ENCODE peak calls at places on chromosomes 2 and 18, in eight cellular contexts. One of them, this sample, is unnamed.

GRCh38 chr2:174546519-174547506 is 50.8 kb downstream of the WIPF1 start:
- DNase-seq in foreskin fibroblast: peak; percentile 14
- DNase-seq in fibroblast of mammary gland: peak; percentile 38
- DNase-seq in A549: peak; percentile 50
- DNase-seq in fibroblast of pulmonary artery: peak; percentile 60
- DNase-seq in fibroblast of villous mesenchyme: peak; percentile 57
- DNase-seq in CD8-positive, alpha-beta T cell: no peak
- DNase-seq in lower lobe of right lung: no peak
- DNase-seq in this sample: no peak

GRCh38 chr2:28589746-28590463 is 94.0 kb downstream of the PLB1 start:
- DNase-seq in foreskin fibroblast: no peak
- DNase-seq in fibroblast of mammary gland: no peak
- DNase-seq in A549: no peak
- DNase-seq in fibroblast of pulmonary artery: no peak
- DNase-seq in fibroblast of villous mesenchyme: no peak
- DNase-seq in CD8-positive, alpha-beta T cell: no peak
- DNase-seq in lower lobe of right lung: no peak
- DNase-seq in this sample: no peak

GRCh38 chr18:79560042-79560860 is 119.4 kb upstream of the CTDP1 start:
- DNase-seq in foreskin fibroblast: no peak
- DNase-seq in fibroblast of mammary gland: no peak
- DNase-seq in A549: no peak
- DNase-seq in fibroblast of pulmonary artery: no peak
- DNase-seq in fibroblast of villous mesenchyme: no peak
- DNase-seq in CD8-positive, alpha-beta T cell: no peak
- DNase-seq in lower lobe of right lung: peak; percentile 34
- DNase-seq in this sample: no peak

GRCh38 chr2:195410272-195410671 is 246.8 kb upstream of the SLC39A10 start:
- DNase-seq in foreskin fibroblast: no peak
- DNase-seq in fibroblast of mammary gland: no peak
- DNase-seq in A549: no peak
- DNase-seq in fibroblast of pulmonary artery: no peak
- DNase-seq in fibroblast of villous mesenchyme: no peak
- DNase-seq in CD8-positive, alpha-beta T cell: no peak
- DNase-seq in lower lobe of right lung: no peak
- DNase-seq in this sample: no peak

GRCh38 chr2:232998666-232998985 is 14.4 kb downstream of the NGEF start:
- DNase-seq in foreskin fibroblast: no peak
- DNase-seq in fibroblast of mammary gland: no peak
- DNase-seq in A549: no peak
- DNase-seq in fibroblast of pulmonary artery: no peak
- DNase-seq in fibroblast of villous mesenchyme: no peak
- DNase-seq in CD8-positive, alpha-beta T cell: no peak
- DNase-seq in lower lobe of right lung: no peak
- DNase-seq in this sample: no peak

GRCh38 chr2:240871071-240871958 is 2.7 kb downstream of the AGXT start:
- DNase-seq in foreskin fibroblast: no peak
- DNase-seq in fibroblast of mammary gland: no peak
- DNase-seq in A549: no peak
- DNase-seq in fibroblast of pulmonary artery: no peak
- DNase-seq in fibroblast of villous mesenchyme: no peak
- DNase-seq in CD8-positive, alpha-beta T cell: no peak
- DNase-seq in lower lobe of right lung: peak; percentile 37
- DNase-seq in this sample: no peak

GRCh38 chr2:240322991-240323390 is 112.5 kb upstream of the GPC1 start:
- DNase-seq in foreskin fibroblast: no peak
- DNase-seq in fibroblast of mammary gland: no peak
- DNase-seq in A549: no peak
- DNase-seq in fibroblast of pulmonary artery: no peak
- DNase-seq in fibroblast of villous mesenchyme: no peak
- DNase-seq in CD8-positive, alpha-beta T cell: no peak
- DNase-seq in lower lobe of right lung: no peak
- DNase-seq in this sample: no peak

GRCh38 chr2:237025090-237025865 is 60.4 kb upstream of the COPS8 start:
- DNase-seq in foreskin fibroblast: peak; percentile 94
- DNase-seq in fibroblast of mammary gland: peak; percentile 98
- DNase-seq in A549: peak; percentile 88
- DNase-seq in fibroblast of pulmonary artery: peak; percentile 65
- DNase-seq in fibroblast of villous mesenchyme: peak; percentile 55
- DNase-seq in CD8-positive, alpha-beta T cell: no peak
- DNase-seq in lower lobe of right lung: peak; percentile 62
- DNase-seq in this sample: peak; percentile 65

GRCh38 chr18:25517881-25518715 is 166.1 kb upstream of the ZNF521 start:
- DNase-seq in foreskin fibroblast: no peak
- DNase-seq in fibroblast of mammary gland: no peak
- DNase-seq in A549: no peak
- DNase-seq in fibroblast of pulmonary artery: no peak
- DNase-seq in fibroblast of villous mesenchyme: no peak
- DNase-seq in CD8-positive, alpha-beta T cell: no peak
- DNase-seq in lower lobe of right lung: no peak
- DNase-seq in this sample: no peak

GRCh38 chr2:189426886-189427285 is 14.4 kb upstream of the WDR75 start:
- DNase-seq in foreskin fibroblast: no peak
- DNase-seq in fibroblast of mammary gland: no peak
- DNase-seq in A549: no peak
- DNase-seq in fibroblast of pulmonary artery: no peak
- DNase-seq in fibroblast of villous mesenchyme: no peak
- DNase-seq in CD8-positive, alpha-beta T cell: no peak
- DNase-seq in lower lobe of right lung: no peak
- DNase-seq in this sample: no peak

GRCh38 chr2:155456222-155456621 is 757.7 kb downstream of the KCNJ3 start:
- DNase-seq in foreskin fibroblast: no peak
- DNase-seq in fibroblast of mammary gland: no peak
- DNase-seq in A549: no peak
- DNase-seq in fibroblast of pulmonary artery: no peak
- DNase-seq in fibroblast of villous mesenchyme: no peak
- DNase-seq in CD8-positive, alpha-beta T cell: no peak
- DNase-seq in lower lobe of right lung: no peak
- DNase-seq in this sample: no peak

GRCh38 chr2:105317937-105318336 is 11.6 kb downstream of the TGFBRAP1 start:
- DNase-seq in foreskin fibroblast: no peak
- DNase-seq in fibroblast of mammary gland: no peak
- DNase-seq in A549: no peak
- DNase-seq in fibroblast of pulmonary artery: no peak
- DNase-seq in fibroblast of villous mesenchyme: no peak
- DNase-seq in CD8-positive, alpha-beta T cell: no peak
- DNase-seq in lower lobe of right lung: no peak
- DNase-seq in this sample: no peak

GRCh38 chr2:168343586-168343985 is 96.2 kb upstream of the STK39 start:
- DNase-seq in foreskin fibroblast: no peak
- DNase-seq in fibroblast of mammary gland: peak; percentile 56
- DNase-seq in A549: no peak
- DNase-seq in fibroblast of pulmonary artery: peak; percentile 13
- DNase-seq in fibroblast of villous mesenchyme: no peak
- DNase-seq in CD8-positive, alpha-beta T cell: no peak
- DNase-seq in lower lobe of right lung: no peak
- DNase-seq in this sample: no peak

GRCh38 chr2:62303818-62304217 is 107.9 kb downstream of the B3GNT2 start:
- DNase-seq in foreskin fibroblast: no peak
- DNase-seq in fibroblast of mammary gland: no peak
- DNase-seq in A549: no peak
- DNase-seq in fibroblast of pulmonary artery: no peak
- DNase-seq in fibroblast of villous mesenchyme: no peak
- DNase-seq in CD8-positive, alpha-beta T cell: no peak
- DNase-seq in lower lobe of right lung: no peak
- DNase-seq in this sample: no peak

GRCh38 chr2:232315049-232315922 is 63.3 kb upstream of the ALPP start:
- DNase-seq in foreskin fibroblast: peak; percentile 94
- DNase-seq in fibroblast of mammary gland: peak; percentile 58
- DNase-seq in A549: no peak
- DNase-seq in fibroblast of pulmonary artery: peak; percentile 73
- DNase-seq in fibroblast of villous mesenchyme: peak; percentile 93
- DNase-seq in CD8-positive, alpha-beta T cell: peak; percentile 71
- DNase-seq in lower lobe of right lung: peak; percentile 81
- DNase-seq in this sample: peak; percentile 39

GRCh38 chr18:24631238-24632025 is 171.0 kb downstream of the HRH4 start:
- DNase-seq in foreskin fibroblast: no peak
- DNase-seq in fibroblast of mammary gland: peak; percentile 14
- DNase-seq in A549: no peak
- DNase-seq in fibroblast of pulmonary artery: no peak
- DNase-seq in fibroblast of villous mesenchyme: no peak
- DNase-seq in CD8-positive, alpha-beta T cell: no peak
- DNase-seq in lower lobe of right lung: no peak
- DNase-seq in this sample: no peak

GRCh38 chr2:234958746-234959395 is 7.1 kb downstream of the SH3BP4 start:
- DNase-seq in foreskin fibroblast: no peak
- DNase-seq in fibroblast of mammary gland: no peak
- DNase-seq in A549: no peak
- DNase-seq in fibroblast of pulmonary artery: no peak
- DNase-seq in fibroblast of villous mesenchyme: no peak
- DNase-seq in CD8-positive, alpha-beta T cell: no peak
- DNase-seq in lower lobe of right lung: peak; percentile 31
- DNase-seq in this sample: no peak

GRCh38 chr2:72630767-72631166 is 195.1 kb downstream of the EXOC6B start:
- DNase-seq in foreskin fibroblast: peak; percentile 17
- DNase-seq in fibroblast of mammary gland: peak; percentile 45
- DNase-seq in A549: peak; percentile 71
- DNase-seq in fibroblast of pulmonary artery: peak; percentile 73
- DNase-seq in fibroblast of villous mesenchyme: peak; percentile 37
- DNase-seq in CD8-positive, alpha-beta T cell: no peak
- DNase-seq in lower lobe of right lung: no peak
- DNase-seq in this sample: no peak

GRCh38 chr2:75022516-75022915 is 64.1 kb downstream of the POLE4 start:
- DNase-seq in foreskin fibroblast: no peak
- DNase-seq in fibroblast of mammary gland: peak; percentile 48
- DNase-seq in A549: no peak
- DNase-seq in fibroblast of pulmonary artery: peak; percentile 69
- DNase-seq in fibroblast of villous mesenchyme: peak; percentile 55
- DNase-seq in CD8-positive, alpha-beta T cell: no peak
- DNase-seq in lower lobe of right lung: no peak
- DNase-seq in this sample: no peak

GRCh38 chr2:48519608-48520007 is 10.3 kb upstream of the STON1 start:
- DNase-seq in foreskin fibroblast: peak; percentile 57
- DNase-seq in fibroblast of mammary gland: no peak
- DNase-seq in A549: no peak
- DNase-seq in fibroblast of pulmonary artery: no peak
- DNase-seq in fibroblast of villous mesenchyme: no peak
- DNase-seq in CD8-positive, alpha-beta T cell: no peak
- DNase-seq in lower lobe of right lung: no peak
- DNase-seq in this sample: no peak

GRCh38 chr2:160329196-160329595 is 129.1 kb upstream of the ITGB6 start:
- DNase-seq in foreskin fibroblast: no peak
- DNase-seq in fibroblast of mammary gland: no peak
- DNase-seq in A549: no peak
- DNase-seq in fibroblast of pulmonary artery: no peak
- DNase-seq in fibroblast of villous mesenchyme: no peak
- DNase-seq in CD8-positive, alpha-beta T cell: no peak
- DNase-seq in lower lobe of right lung: no peak
- DNase-seq in this sample: no peak

GRCh38 chr2:10817413-10817812 is 4.8 kb upstream of the PDIA6 start:
- DNase-seq in foreskin fibroblast: no peak
- DNase-seq in fibroblast of mammary gland: no peak
- DNase-seq in A549: no peak
- DNase-seq in fibroblast of pulmonary artery: no peak
- DNase-seq in fibroblast of villous mesenchyme: no peak
- DNase-seq in CD8-positive, alpha-beta T cell: no peak
- DNase-seq in lower lobe of right lung: no peak
- DNase-seq in this sample: no peak
- TF ChIP-seq CTCF in foreskin fibroblast: peak; percentile 16
- TF ChIP-seq CTCF in fibroblast of mammary gland: peak; percentile 32
- TF ChIP-seq CTCF in A549: peak; percentile 15
- TF ChIP-seq CTCF in fibroblast of pulmonary artery: peak; percentile 34
- TF ChIP-seq CTCF in fibroblast of villous mesenchyme: peak; percentile 23
- TF ChIP-seq CTCF in CD8-positive, alpha-beta T cell: peak; percentile 16
- TF ChIP-seq CTCF in lower lobe of right lung: peak; percentile 19
- TF ChIP-seq CTCF in this sample: peak; percentile 41

GRCh38 chr2:108615480-108616090 is 81.3 kb downstream of the LIMS1 start:
- DNase-seq in foreskin fibroblast: no peak
- DNase-seq in fibroblast of mammary gland: no peak
- DNase-seq in A549: no peak
- DNase-seq in fibroblast of pulmonary artery: no peak
- DNase-seq in fibroblast of villous mesenchyme: no peak
- DNase-seq in CD8-positive, alpha-beta T cell: no peak
- DNase-seq in lower lobe of right lung: no peak
- DNase-seq in this sample: no peak
- H3K4me3 ChIP-seq in foreskin fibroblast: no peak overlapping the region
- H3K4me3 ChIP-seq in fibroblast of mammary gland: no peak overlapping the region
- H3K4me3 ChIP-seq in A549: no peak overlapping the region
- H3K4me3 ChIP-seq in fibroblast of pulmonary artery: no peak overlapping the region
- H3K4me3 ChIP-seq in fibroblast of villous mesenchyme: no peak overlapping the region
- H3K4me3 ChIP-seq in CD8-positive, alpha-beta T cell: no peak overlapping the region
- H3K4me3 ChIP-seq in lower lobe of right lung: no peak overlapping the region
- H3K4me3 ChIP-seq in this sample: no peak overlapping the region

GRCh38 chr2:218578272-218578877 is 9.7 kb downstream of the CNOT9 start:
- DNase-seq in foreskin fibroblast: no peak
- DNase-seq in fibroblast of mammary gland: no peak
- DNase-seq in A549: no peak
- DNase-seq in fibroblast of pulmonary artery: no peak
- DNase-seq in fibroblast of villous mesenchyme: no peak
- DNase-seq in CD8-positive, alpha-beta T cell: no peak
- DNase-seq in lower lobe of right lung: no peak
- DNase-seq in this sample: no peak

GRCh38 chr2:218585541-218585940 is 16.9 kb downstream of the CNOT9 start:
- DNase-seq in foreskin fibroblast: no peak
- DNase-seq in fibroblast of mammary gland: no peak
- DNase-seq in A549: no peak
- DNase-seq in fibroblast of pulmonary artery: no peak
- DNase-seq in fibroblast of villous mesenchyme: no peak
- DNase-seq in CD8-positive, alpha-beta T cell: no peak
- DNase-seq in lower lobe of right lung: no peak
- DNase-seq in this sample: no peak

GRCh38 chr2:218582085-218582484 is 13.4 kb downstream of the CNOT9 start:
- DNase-seq in foreskin fibroblast: peak; percentile 72
- DNase-seq in fibroblast of mammary gland: peak; percentile 88
- DNase-seq in A549: peak; percentile 31
- DNase-seq in fibroblast of pulmonary artery: peak; percentile 32
- DNase-seq in fibroblast of villous mesenchyme: peak; percentile 31
- DNase-seq in CD8-positive, alpha-beta T cell: no peak
- DNase-seq in lower lobe of right lung: no peak
- DNase-seq in this sample: no peak

GRCh38 chr2:218583983-218584850 is 15.6 kb downstream of the CNOT9 start:
- DNase-seq in foreskin fibroblast: no peak
- DNase-seq in fibroblast of mammary gland: no peak
- DNase-seq in A549: no peak
- DNase-seq in fibroblast of pulmonary artery: no peak
- DNase-seq in fibroblast of villous mesenchyme: no peak
- DNase-seq in CD8-positive, alpha-beta T cell: no peak
- DNase-seq in lower lobe of right lung: no peak
- DNase-seq in this sample: no peak
- TF ChIP-seq CTCF in foreskin fibroblast: no peak
- TF ChIP-seq CTCF in fibroblast of mammary gland: peak; percentile 2
- TF ChIP-seq CTCF in A549: peak; percentile 12
- TF ChIP-seq CTCF in fibroblast of pulmonary artery: peak; percentile 11
- TF ChIP-seq CTCF in fibroblast of villous mesenchyme: no peak
- TF ChIP-seq CTCF in CD8-positive, alpha-beta T cell: no peak
- TF ChIP-seq CTCF in lower lobe of right lung: no peak
- TF ChIP-seq CTCF in this sample: peak; percentile 4

DNA sequence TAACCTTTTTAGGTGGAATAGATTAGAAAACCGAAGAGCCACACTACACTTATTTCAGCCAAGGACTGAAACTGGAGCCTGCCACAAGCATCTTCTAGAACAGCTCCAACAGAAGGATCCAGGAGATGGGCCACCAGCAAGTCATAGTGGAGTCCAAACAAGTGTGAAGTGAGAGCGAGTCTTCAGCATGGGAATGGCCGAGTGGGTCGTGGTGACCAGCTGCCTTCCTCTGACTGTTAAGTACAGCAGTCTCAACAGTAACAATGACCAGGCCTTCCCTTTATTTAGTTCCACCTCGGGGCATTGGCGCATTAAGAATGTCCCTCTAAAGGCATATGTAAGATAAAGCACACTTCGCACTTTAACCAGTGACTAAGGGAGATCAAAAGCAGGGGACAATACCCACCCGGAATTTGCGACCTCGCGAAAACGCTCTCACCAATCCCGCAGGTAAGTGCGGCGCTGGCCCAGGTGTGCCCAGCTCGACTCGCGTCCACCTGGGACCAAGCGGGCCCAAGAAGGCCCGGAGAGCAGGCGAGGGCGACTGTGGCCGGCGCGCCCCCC is 1.1 kb downstream of the L3MBTL4 start:
- DNase-seq in foreskin fibroblast: no peak
- DNase-seq in fibroblast of mammary gland: no peak
- DNase-seq in A549: no peak
- DNase-seq in fibroblast of pulmonary artery: no peak
- DNase-seq in fibroblast of villous mesenchyme: no peak
- DNase-seq in CD8-positive, alpha-beta T cell: no peak
- DNase-seq in lower lobe of right lung: no peak
- DNase-seq in this sample: no peak
- H3K4me3 ChIP-seq in foreskin fibroblast: no peak overlapping the region
- H3K4me3 ChIP-seq in fibroblast of mammary gland: no peak overlapping the region
- H3K4me3 ChIP-seq in A549: no peak overlapping the region
- H3K4me3 ChIP-seq in fibroblast of pulmonary artery: no peak overlapping the region
- H3K4me3 ChIP-seq in fibroblast of villous mesenchyme: no peak overlapping the region
- H3K4me3 ChIP-seq in CD8-positive, alpha-beta T cell: no peak overlapping the region
- H3K4me3 ChIP-seq in lower lobe of right lung: peak overlapping the region; percentile 89
- H3K4me3 ChIP-seq in this sample: no peak overlapping the region